ENCODE peak calls at places on chromosomes 11 and 22, in six cellular contexts. T, N, C, G, L and E are unnamed samples.

GRCh38 chr22:27405672-27406388 is 395.7 kb downstream of the MN1 start:
- DNase-seq in T (no peak), N (peak; percentile 31), C (peak; percentile 76), G (peak; percentile 65), L (peak; percentile 43), E (peak; percentile 45)

GRCh38 chr11:17719028-17719939 is at the start of gene MYOD1:
- DNase-seq in T (no peak), N (no peak), C (peak; percentile 72), G (peak; percentile 85), L (no peak), E (no peak)

GRCh38 chr11:12359761-12360160 is 17.6 kb upstream of the PARVA start:
- DNase-seq in T (no peak), N (no peak), C (no peak), G (no peak), L (no peak), E (no peak)

GRCh38 chr11:70687716-70688115 is 289.4 kb downstream of the CTTN start:
- DNase-seq in T (no peak), N (no peak), C (no peak), G (no peak), L (no peak), E (no peak)

GRCh38 chr11:30586251-30587144 is at the start of gene MPPED2:
- DNase-seq in T (no peak), N (no peak), C (peak; percentile 90), G (peak; percentile 47), L (no peak), E (no peak)

GRCh38 chr22:22027955-22028354 is 45.4 kb upstream of the TOP3B start:
- DNase-seq in T (no peak), N (no peak), C (no peak), G (no peak), L (no peak), E (no peak)

GRCh38 chr11:66239998-66240780 is 28.2 kb upstream of the RAB1B start:
- DNase-seq in T (no peak), N (no peak), C (no peak), G (no peak), L (no peak), E (no peak)

GRCh38 chr11:33769542-33769941 is 4.8 kb downstream of the FBXO3 start:
- DNase-seq in T (no peak), N (no peak), C (no peak), G (no peak), L (peak; percentile 91), E (peak; percentile 81)

GRCh38 chr11:38460901-38461300 is 1862.9 kb upstream of the RAG2 start:
- DNase-seq in T (no peak), N (peak; percentile 63), C (no peak), G (no peak), L (peak; percentile 74), E (peak; percentile 60)

GRCh38 chr11:85810521-85810870 is 445 bp downstream of the SYTL2 start:
- DNase-seq in T (no peak), N (no peak), C (peak; percentile 44), G (no peak), L (no peak), E (no peak)

GRCh38 chr22:33844273-33844672 is 76.0 kb downstream of the LARGE1 start:
- DNase-seq in T (no peak), N (no peak), C (no peak), G (no peak), L (no peak), E (no peak)

GRCh38 chr22:38802671-38803121 is 8.8 kb upstream of the DNAL4 start:
- DNase-seq in T (no peak), N (peak; percentile 41), C (no peak), G (peak; percentile 58), L (peak; percentile 98), E (peak; percentile 97)

GRCh38 chr22:29216873-29217666 is 11.4 kb downstream of the EMID1 start:
- DNase-seq in T (no peak), N (no peak), C (no peak), G (peak; percentile 56), L (peak; percentile 29), E (peak; percentile 57)

GRCh38 chr11:77547863-77548551 is 41.7 kb upstream of the AQP11 start:
- DNase-seq in T (no peak), N (no peak), C (no peak), G (no peak), L (peak; percentile 64), E (peak; percentile 47)

GRCh38 chr11:106031210-106031845 is 9.3 kb upstream of the MSANTD4 start:
- DNase-seq in T (no peak), N (no peak), C (no peak), G (no peak), L (peak; percentile 95), E (peak; percentile 61)

GRCh38 chr22:33451851-33452469 is 393.8 kb upstream of the SYN3 start:
- DNase-seq in T (no peak), N (peak; percentile 33), C (no peak), G (no peak), L (no peak), E (no peak)

GRCh38 chr11:66126064-66126463 is 56.0 kb downstream of the PACS1 start:
- DNase-seq in T (no peak), N (no peak), C (no peak), G (no peak), L (peak; percentile 85), E (peak; percentile 37)

GRCh38 chr11:127470485-127470884 is 469.9 kb upstream of the KIRREL3 start:
- DNase-seq in T (no peak), N (no peak), C (no peak), G (no peak), L (no peak), E (no peak)

GRCh38 chr11:43803766-43804165 is 76.9 kb upstream of the ALKBH3 start:
- DNase-seq in T (no peak), N (no peak), C (no peak), G (no peak), L (no peak), E (no peak)

GRCh38 chr11:1193326-1194230 is 29.3 kb upstream of the MUC5B start:
- DNase-seq in T (no peak), N (no peak), C (peak; percentile 40), G (peak; percentile 11), L (no peak), E (no peak)

GRCh38 chr22:31969789-31970489 is 25.6 kb downstream of the YWHAH start:
- DNase-seq in T (peak; percentile 35), N (peak; percentile 70), C (peak; percentile 77), G (peak; percentile 42), L (peak; percentile 78), E (peak; percentile 82)

GRCh38 chr22:48949375-48950149 is 878.1 kb downstream of the BRD1 start:
- DNase-seq in T (no peak), N (peak; percentile 25), C (peak; percentile 29), G (no peak), L (no peak), E (no peak)

GRCh38 chr11:72140661-72141060 is 5.1 kb downstream of the FOLR3 start:
- DNase-seq in T (no peak), N (no peak), C (no peak), G (no peak), L (no peak), E (no peak)

GRCh38 chr22:31876156-31877035 is 67.9 kb upstream of the YWHAH start:
- DNase-seq in T (no peak), N (no peak), C (no peak), G (no peak), L (peak; percentile 56), E (peak; percentile 71)

GRCh38 chr11:65844231-65844872 is 10.6 kb downstream of the SNX32 start:
- DNase-seq in T (no peak), N (no peak), C (no peak), G (no peak), L (no peak), E (no peak)

GRCh38 chr11:131165036-131165435 is 205.4 kb upstream of the NTM start:
- DNase-seq in T (no peak), N (no peak), C (no peak), G (no peak), L (no peak), E (no peak)

GRCh38 chr22:35033635-35034296 is 32.2 kb upstream of the ISX start:
- DNase-seq in T (no peak), N (no peak), C (no peak), G (no peak), L (no peak), E (peak; percentile 14)

GRCh38 chr11:18394928-18395734 is 768 bp downstream of the LDHA start:
- DNase-seq in T (no peak), N (no peak), C (peak; percentile 55), G (no peak), L (no peak), E (peak; percentile 20)

GRCh38 chr11:71252782-71253730 is 679 bp upstream of the SHANK2 start:
- DNase-seq in T (no peak), N (peak; percentile 46), C (peak; percentile 71), G (no peak), L (peak; percentile 88), E (no peak)